ENCODE peak calls at places on chromosomes 7 and 10, in four cellular contexts. X, J, Y and Z are unnamed samples.

GRCh38 chr10:28975891-28976471 is 298.7 kb downstream of the BAMBI start:
- DNase-seq in X (no peak), Y (peak; percentile 36), J (no peak), Z (no peak)

GRCh38 chr7:139734395-139734794 is 43.4 kb downstream of the HIPK2 start:
- DNase-seq in Y (peak; percentile 96), J (peak; percentile 46), X (no peak), Z (no peak)

GRCh38 chr7:111437736-111438135 is 124.6 kb downstream of the IMMP2L start:
- DNase-seq in X (peak; percentile 29), Y (no peak), J (no peak), Z (no peak)

GRCh38 chr7:93366816-93367215 is 134.7 kb downstream of the VPS50 start:
- DNase-seq in X (no peak), Y (no peak), J (no peak), Z (no peak)

GRCh38 chr7:12458520-12459131 is 55.0 kb upstream of the VWDE start:
- DNase-seq in X (peak; percentile 71), Y (peak; percentile 25), J (peak; percentile 41), Z (no peak)

GRCh38 chr10:112804036-112804435 is 146.0 kb upstream of the TCF7L2 start:
- DNase-seq in J (no peak), X (no peak), Y (no peak), Z (no peak)

GRCh38 chr10:72229261-72230251 is 13.5 kb upstream of the ASCC1 start:
- DNase-seq in Y (peak; percentile 18), X (no peak), J (peak; percentile 32), Z (no peak)

GRCh38 chr10:33107953-33108352 is 149.9 kb upstream of the ITGB1 start:
- DNase-seq in J (no peak), Y (no peak), X (no peak), Z (no peak)

GRCh38 chr10:63129888-63130287 is 3.2 kb upstream of the NRBF2 start:
- DNase-seq in Y (no peak), X (no peak), J (no peak), Z (no peak)

GRCh38 chr7:64807731-64808365 is 13.6 kb downstream of the ZNF138 start:
- DNase-seq in X (no peak), J (no peak), Y (no peak), Z (no peak)

GRCh38 chr10:110501142-110501937 is 3.6 kb downstream of the DUSP5 start:
- DNase-seq in J (peak; percentile 93), Y (peak; percentile 95), X (peak; percentile 94), Z (peak; percentile 82)

DNA sequence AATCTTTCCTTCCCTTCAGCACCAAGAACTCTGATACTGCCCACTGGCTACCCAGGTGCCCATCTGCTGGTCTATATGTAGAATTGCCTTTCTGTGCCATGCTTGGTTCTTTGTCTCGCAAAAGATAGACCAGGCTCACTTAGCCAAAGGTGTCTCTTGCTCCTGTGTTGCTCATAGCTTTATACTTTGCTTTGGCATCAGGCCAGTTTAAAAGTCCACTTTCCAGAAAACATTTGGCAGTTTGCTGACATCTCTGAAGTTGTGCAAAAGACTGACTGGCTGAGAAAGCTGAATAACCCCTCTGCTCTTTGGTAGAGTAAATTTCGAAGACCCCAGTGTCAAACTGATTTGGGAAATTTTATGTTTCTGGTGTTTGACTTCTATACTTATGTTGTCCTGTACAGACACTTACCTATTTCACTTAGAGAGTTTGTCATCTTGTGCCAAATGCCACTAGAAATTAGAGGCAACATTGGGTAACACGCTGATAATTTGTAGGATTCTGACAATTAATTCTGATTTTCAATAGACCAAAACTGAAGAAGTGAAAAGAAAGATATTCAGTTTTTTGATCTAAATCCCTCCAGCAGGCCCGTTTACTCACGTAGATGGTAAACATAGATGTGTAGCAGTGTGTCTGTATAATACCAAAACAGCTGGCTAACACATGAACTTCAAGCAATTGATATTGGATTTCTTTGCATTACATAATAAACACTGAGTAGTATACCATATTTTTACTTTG is 91.1 kb downstream of the CPED1 start:
- DNase-seq in Y (peak; percentile 51), X (peak; percentile 69), J (no peak), Z (no peak)
- TF ChIP-seq ELK1 in Y (no peak), X (no peak), J (no peak), Z (no peak)

DNA sequence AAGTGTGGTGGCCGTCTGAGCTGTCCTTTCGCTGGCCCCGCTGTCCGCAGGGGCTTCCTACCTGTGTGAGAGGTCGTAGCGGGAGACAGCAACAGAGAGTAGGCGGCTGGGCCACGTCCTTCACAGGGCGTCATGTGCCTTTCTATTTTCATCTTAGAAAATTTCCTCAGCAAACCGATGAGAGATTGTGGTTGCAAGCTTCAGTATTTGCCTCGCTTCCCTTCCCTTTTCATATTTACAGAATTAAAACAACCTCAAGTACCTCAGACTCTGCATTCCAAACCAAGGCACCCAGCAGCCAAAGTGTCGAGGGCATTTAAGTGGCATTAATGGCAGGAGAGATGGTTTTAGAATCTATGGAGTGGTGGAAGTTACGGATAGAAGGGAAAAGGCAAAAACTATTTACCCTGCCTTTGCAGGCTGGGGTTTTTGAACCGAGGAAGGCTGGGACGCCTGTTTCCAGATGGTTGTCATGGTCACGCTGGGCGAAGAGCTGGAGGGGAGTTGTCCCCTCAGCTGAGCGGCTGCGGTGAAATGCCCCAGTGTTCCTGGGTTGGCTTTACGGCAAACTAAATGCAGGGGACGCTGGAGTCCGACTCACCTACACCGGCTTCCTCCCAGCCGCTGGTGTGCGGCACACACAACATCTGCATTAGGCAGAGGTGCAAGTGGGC is 41.9 kb downstream of the WIPI2 start:
- DNase-seq in J (no peak), Y (no peak), X (no peak), Z (peak; percentile 93)
- TF ChIP-seq ELK1 in J (no peak), Y (no peak), X (no peak), Z (no peak)

GRCh38 chr10:24324651-24325050 is 115.7 kb downstream of the KIAA1217 start:
- DNase-seq in Y (no peak), J (no peak), X (no peak), Z (no peak)
- TF ChIP-seq ELK1 in Y (no peak), J (no peak), X (no peak), Z (no peak)

GRCh38 chr10:132891313-132891712 is 51.1 kb downstream of the CFAP46 start:
- DNase-seq in X (no peak), J (no peak), Y (peak; percentile 3), Z (no peak)

GRCh38 chr10:132889556-132889955 is 52.8 kb downstream of the CFAP46 start:
- DNase-seq in X (no peak), Y (no peak), J (no peak), Z (no peak)

GRCh38 chr10:132890301-132890700 is 52.1 kb downstream of the CFAP46 start:
- DNase-seq in Y (no peak), J (no peak), X (no peak), Z (no peak)

GRCh38 chr10:132891994-132892393 is 50.4 kb downstream of the CFAP46 start:
- DNase-seq in J (no peak), X (no peak), Y (peak; percentile 60), Z (no peak)

GRCh38 chr10:132893090-132893489 is 49.3 kb downstream of the CFAP46 start:
- DNase-seq in X (no peak), J (no peak), Y (no peak), Z (no peak)
- TF ChIP-seq ELK1 in X (no peak), J (no peak), Y (no peak), Z (no peak)

DNA sequence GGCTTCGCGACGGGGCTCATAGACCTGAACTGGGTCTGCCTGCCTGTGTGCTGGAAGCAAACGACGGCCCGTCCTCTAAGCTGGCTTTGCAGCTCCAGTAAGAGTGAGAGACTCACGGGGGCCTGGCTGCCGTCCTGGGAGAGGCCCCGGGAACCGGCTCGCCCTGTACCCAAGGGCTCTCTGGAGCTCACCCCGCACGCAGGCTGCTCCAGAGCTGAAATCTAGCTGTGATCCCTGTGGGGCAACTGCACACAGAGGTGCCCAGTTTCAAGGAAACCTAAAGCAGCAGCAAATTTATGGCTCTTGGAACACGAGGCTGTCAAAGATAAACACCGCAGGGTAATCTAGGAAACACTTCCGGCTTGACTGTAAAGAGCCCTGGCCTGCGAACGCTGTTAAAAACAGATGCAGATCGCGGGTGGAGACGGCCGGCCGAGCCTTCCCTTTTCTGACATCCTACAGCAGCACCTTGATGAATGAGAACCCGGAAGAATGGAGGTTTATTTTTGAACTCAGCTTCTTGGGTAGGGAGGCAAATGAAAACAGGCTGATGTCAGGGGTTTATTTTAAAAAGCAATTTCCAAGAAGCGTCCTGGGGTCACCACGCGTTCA is 29.4 kb downstream of the AMZ1 start:
- DNase-seq in X (peak; percentile 92), J (no peak), Y (peak; percentile 62), Z (no peak)
- TF ChIP-seq ELK1 in X (no peak), J (no peak), Y (no peak), Z (no peak)

DNA sequence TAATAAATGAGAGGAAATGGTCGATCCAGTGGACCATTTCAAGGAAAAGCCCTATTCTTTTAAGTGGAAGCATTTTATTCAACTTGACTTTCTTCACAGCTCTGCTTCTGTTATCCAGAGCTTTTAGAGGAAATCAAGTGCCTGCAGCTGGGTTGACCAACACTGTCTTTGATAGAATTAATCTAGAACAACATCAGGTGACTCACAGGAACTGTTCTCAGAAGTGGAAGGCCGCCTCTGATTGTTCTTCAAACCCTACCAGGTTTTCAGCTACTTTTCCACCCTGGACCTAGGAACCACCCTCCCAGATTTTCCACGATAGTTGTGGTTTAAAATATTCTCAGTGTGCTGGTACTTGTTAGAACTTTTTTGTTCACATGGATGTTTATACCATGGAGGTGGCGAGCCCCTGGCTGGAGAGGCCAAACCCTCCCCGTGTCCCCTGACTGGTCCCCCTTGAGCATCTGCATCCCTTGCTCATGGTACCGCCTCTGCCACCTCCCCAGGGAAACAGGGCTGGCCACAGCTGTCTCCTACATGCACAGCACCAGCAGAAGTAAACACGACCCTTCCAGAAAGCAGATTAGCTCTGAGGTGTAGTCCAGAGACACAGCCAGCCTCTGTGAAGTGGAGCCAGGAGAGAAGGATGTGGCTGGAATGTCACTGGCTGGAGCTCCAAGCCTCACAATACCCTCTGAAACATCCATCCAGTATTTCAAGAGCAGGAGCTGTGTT is 293.3 kb downstream of the USP6NL start:
- DNase-seq in J (no peak), Y (no peak), X (no peak), Z (no peak)
- TF ChIP-seq ELK1 in J (no peak), Y (no peak), X (no peak), Z (no peak)

GRCh38 chr7:156892821-156893706 is at the start of gene LMBR1:
- DNase-seq in J (peak; percentile 96), Y (peak; percentile 94), X (peak; percentile 98), Z (peak; percentile 80)

GRCh38 chr7:156895024-156895780 is 2.2 kb upstream of the LMBR1 start:
- DNase-seq in J (no peak), Y (no peak), X (no peak), Z (no peak)

GRCh38 chr7:156896388-156897022 is 3.5 kb upstream of the LMBR1 start:
- DNase-seq in X (no peak), J (no peak), Y (no peak), Z (no peak)

GRCh38 chr7:156898938-156899337 is 6.0 kb upstream of the LMBR1 start:
- DNase-seq in J (no peak), X (no peak), Y (peak; percentile 11), Z (no peak)

DNA sequence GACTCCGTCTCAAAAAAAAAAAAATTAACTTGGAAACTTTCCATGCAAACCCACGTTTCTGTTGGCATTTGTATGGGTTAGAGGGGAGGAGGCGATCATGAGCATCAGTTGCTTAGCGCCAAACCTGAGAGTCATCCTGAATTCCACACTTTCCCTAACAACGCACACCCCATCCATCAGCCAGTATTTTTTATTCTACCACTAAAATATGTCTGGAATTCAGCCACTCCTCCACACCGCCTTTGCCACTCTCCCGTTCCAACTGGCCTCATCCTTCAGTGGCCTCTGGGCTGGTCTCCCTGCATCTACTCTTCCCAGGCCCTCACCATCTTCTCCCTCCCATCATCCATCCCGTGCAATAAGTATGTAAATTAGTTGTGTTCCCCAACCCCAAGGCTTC is 4.7 kb upstream of the LMBR1 start:
- DNase-seq in X (no peak), J (peak; percentile 61), Y (peak; percentile 34), Z (no peak)
- TF ChIP-seq ELK1 in X (no peak), J (no peak), Y (no peak), Z (no peak)